ENCODE peak calls at places on chromosome 3, in eight cellular contexts. Z is upper lobe of right lung, K is uterus, U is breast epithelium, O is aorta, L is Peyer's patch, G is DND-41, F is adrenal gland. B is an unnamed sample.

GRCh38 chr3:71035314-71035713 is 548.2 kb downstream of the FOXP1 start:
- DNase-seq in L (no peak), U (no peak), K (no peak), Z (no peak), F (no peak), O (no peak), G (no peak), B (peak; percentile 78)

GRCh38 chr3:58488962-58489361 is 2.9 kb upstream of the KCTD6 start:
- DNase-seq in G (no peak), L (no peak), K (no peak), U (no peak), F (no peak), O (no peak), Z (no peak), B (no peak)

GRCh38 chr3:188687389-188687788 is 484.4 kb upstream of the TPRG1 start:
- DNase-seq in G (no peak), L (no peak), U (no peak), O (no peak), K (no peak), Z (no peak), F (no peak), B (peak; percentile 49)

GRCh38 chr3:66593978-66594377 is 93.2 kb upstream of the LRIG1 start:
- DNase-seq in U (no peak), Z (no peak), K (no peak), O (no peak), G (no peak), L (no peak), F (no peak), B (peak; percentile 48)

GRCh38 chr3:59876533-59877062 is 826.8 kb upstream of the CFAP20DC start:
- DNase-seq in Z (no peak), K (no peak), G (no peak), F (no peak), O (no peak), U (no peak), L (no peak), B (no peak)

GRCh38 chr3:86969500-86970189 is 21.3 kb downstream of the VGLL3 start:
- DNase-seq in L (peak; percentile 53), K (no peak), G (peak; percentile 23), U (no peak), O (no peak), F (no peak), Z (no peak), B (peak; percentile 9)

GRCh38 chr3:12192173-12192572 is 33.5 kb upstream of the TIMP4 start:
- DNase-seq in F (no peak), K (no peak), U (no peak), G (no peak), L (no peak), Z (no peak), O (no peak), B (no peak)

GRCh38 chr3:59106085-59106629 is 56.3 kb upstream of the CFAP20DC start:
- DNase-seq in L (no peak), K (no peak), U (no peak), F (no peak), G (no peak), O (no peak), Z (no peak), B (no peak)

GRCh38 chr3:40996382-40996781 is 202.9 kb upstream of the CTNNB1 start:
- DNase-seq in O (no peak), L (no peak), Z (no peak), U (no peak), G (no peak), K (no peak), F (no peak), B (no peak)

GRCh38 chr3:116770815-116771450 is 61.4 kb downstream of the TUSC7 start:
- DNase-seq in Z (no peak), F (peak; percentile 78), U (peak; percentile 22), G (peak; percentile 66), K (peak; percentile 42), L (peak; percentile 70), O (peak; percentile 66), B (peak; percentile 86)

GRCh38 chr3:153165211-153165815 is 3.3 kb downstream of the RAP2B start:
- DNase-seq in O (no peak), G (no peak), Z (no peak), L (no peak), K (no peak), F (no peak), U (no peak), B (peak; percentile 41)

GRCh38 chr3:148178508-148178907 is 519.2 kb upstream of the AGTR1 start:
- DNase-seq in U (no peak), G (no peak), O (no peak), F (no peak), Z (no peak), K (no peak), L (no peak), B (no peak)

GRCh38 chr3:78660958-78661357 is 1106.8 kb downstream of the ROBO1 start:
- DNase-seq in F (no peak), Z (no peak), K (peak; percentile 43), O (no peak), G (no peak), L (no peak), U (no peak), B (peak; percentile 62)

GRCh38 chr3:86748015-86748414 is 242.9 kb downstream of the VGLL3 start:
- DNase-seq in G (no peak), F (no peak), K (no peak), O (no peak), L (no peak), Z (no peak), U (no peak), B (no peak)

GRCh38 chr3:145798005-145798404 is 363.0 kb downstream of the PLOD2 start:
- DNase-seq in O (no peak), U (no peak), K (no peak), G (no peak), F (no peak), L (no peak), Z (no peak), B (no peak)

GRCh38 chr3:194109192-194109863 is 26.6 kb upstream of the HES1 start:
- DNase-seq in U (no peak), L (no peak), G (no peak), Z (no peak), O (no peak), K (no peak), F (no peak), B (no peak)

GRCh38 chr3:109131276-109131675 is 5.2 kb upstream of the C3orf85 start:
- DNase-seq in F (no peak), Z (no peak), O (no peak), L (no peak), U (no peak), K (no peak), G (no peak), B (no peak)

GRCh38 chr3:18234717-18235335 is 190.3 kb downstream of the SATB1 start:
- DNase-seq in O (no peak), F (no peak), G (no peak), Z (no peak), U (no peak), K (no peak), L (no peak), B (peak; percentile 40)

GRCh38 chr3:86420990-86421739 is 569.8 kb downstream of the VGLL3 start:
- DNase-seq in K (no peak), O (no peak), Z (no peak), U (no peak), L (no peak), G (no peak), F (no peak), B (no peak)

GRCh38 chr3:142962520-142963265 is 781 bp downstream of the PAQR9 start:
- DNase-seq in F (no peak), L (no peak), O (peak; percentile 47), Z (no peak), G (no peak), K (no peak), U (no peak), B (no peak)

GRCh38 chr3:142962175-142962519 is 1.3 kb downstream of the PAQR9 start:
- DNase-seq in K (no peak), G (no peak), U (no peak), O (no peak), Z (no peak), L (no peak), F (no peak), B (no peak)

GRCh38 chr3:142961539-142961938 is 1.9 kb downstream of the PAQR9 start:
- DNase-seq in L (no peak), G (no peak), Z (no peak), U (no peak), O (no peak), K (no peak), F (no peak), B (no peak)

GRCh38 chr3:142960322-142960850 is 3.1 kb downstream of the PAQR9 start:
- DNase-seq in K (no peak), U (no peak), G (no peak), L (no peak), O (no peak), F (no peak), Z (no peak), B (no peak)

DNA sequence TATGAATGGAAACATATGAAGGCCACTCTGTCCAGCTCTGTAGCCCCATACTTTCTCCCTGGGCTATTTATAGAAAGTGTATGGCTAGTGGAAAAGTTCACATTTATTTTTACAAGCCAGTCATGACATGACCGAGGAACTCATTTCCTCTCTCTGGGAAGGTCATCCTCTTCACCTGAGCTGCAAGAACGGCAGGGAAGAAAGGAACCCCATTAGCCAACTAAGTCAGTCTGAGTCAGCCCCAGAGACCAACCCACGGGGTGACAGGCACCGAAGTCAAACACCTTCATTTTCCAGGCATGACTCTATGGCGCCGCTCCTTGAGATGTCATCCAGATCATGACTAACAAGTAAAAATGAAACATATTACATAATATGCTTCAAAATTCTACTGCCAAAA is 4.8 kb downstream of the PAQR9 start:
- DNase-seq in L (no peak), Z (no peak), O (no peak), K (no peak), G (no peak), U (no peak), F (peak; percentile 75), B (no peak)
- H3K4me1 ChIP-seq in L (no peaks in the 10 kb centered on the region), Z (no peaks in the 10 kb centered on the region), O (no peaks in the 10 kb centered on the region), K (peaks cover 7% of the 10 kb centered on the region), G (no peaks in the 10 kb centered on the region), U (no peaks in the 10 kb centered on the region), F (no peaks in the 10 kb centered on the region), B (peaks cover 24% of the 10 kb centered on the region)

GRCh38 chr3:123026551-123027291 is 842 bp downstream of the SEMA5B start:
- DNase-seq in L (peak; percentile 50), K (peak; percentile 35), U (no peak), O (peak; percentile 64), Z (peak; percentile 69), F (peak; percentile 27), G (no peak), B (peak; percentile 52)
- H3K4me1 ChIP-seq in L (no peaks in the 10 kb centered on the region), K (peaks cover 15% of the 10 kb centered on the region), U (peaks cover 8% of the 10 kb centered on the region), O (no peaks in the 10 kb centered on the region), Z (peaks cover 25% of the 10 kb centered on the region), F (peaks cover 20% of the 10 kb centered on the region), G (peaks cover 9% of the 10 kb centered on the region), B (peaks cover 7% of the 10 kb centered on the region)

GRCh38 chr3:14808025-14808424 is 10.7 kb upstream of the FGD5 start:
- DNase-seq in K (no peak), Z (no peak), L (no peak), O (no peak), G (no peak), F (no peak), U (no peak), B (no peak)
- H3K4me1 ChIP-seq in K (no peaks in the 10 kb centered on the region), Z (peaks cover 24% of the 10 kb centered on the region), L (peaks cover 7% of the 10 kb centered on the region), O (no peaks in the 10 kb centered on the region), G (peaks cover 4% of the 10 kb centered on the region), F (no peaks in the 10 kb centered on the region), U (no peaks in the 10 kb centered on the region), B (no peaks in the 10 kb centered on the region)

DNA sequence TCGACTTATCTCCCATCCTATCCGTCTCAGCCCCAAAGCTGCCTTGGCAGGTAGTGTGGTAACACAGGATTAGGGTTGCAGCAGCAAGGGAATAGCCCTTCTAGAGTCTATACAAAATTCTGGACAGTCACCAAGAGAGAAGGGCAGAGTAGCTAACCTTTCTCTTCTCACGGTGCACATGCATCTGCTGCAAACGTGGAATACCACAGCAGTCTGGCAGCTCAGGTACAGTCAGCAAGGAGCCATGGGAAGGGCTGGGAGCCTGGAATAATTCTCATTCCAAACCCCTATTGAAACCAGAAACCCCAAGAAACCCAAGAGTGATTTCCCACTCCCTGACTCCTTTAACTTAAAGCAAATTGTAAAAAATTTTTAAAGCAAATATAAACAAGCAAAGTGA is 92.3 kb upstream of the THRB start:
- DNase-seq in F (no peak), G (no peak), K (no peak), Z (no peak), U (no peak), L (no peak), O (no peak), B (no peak)
- H3K4me1 ChIP-seq in F (no peaks in the 10 kb centered on the region), G (no peaks in the 10 kb centered on the region), K (peaks cover 5% of the 10 kb centered on the region), Z (peaks cover 12% of the 10 kb centered on the region), U (no peaks in the 10 kb centered on the region), L (peaks cover 4% of the 10 kb centered on the region), O (peaks cover 13% of the 10 kb centered on the region), B (no peaks in the 10 kb centered on the region)

B was measured in cardiac muscle cell.